ENCODE peak calls at places on chromosomes 16 and 17, in five cellular contexts. Z is uterus, Q is Panc1, V is endothelial cell of umbilical vein, O is transverse colon. B is an unnamed sample.

GRCh38 chr17:2982854-2983636 is 80.4 kb downstream of the OR1D5 start:
- DNase-seq in Z (peak; percentile 88), Q (no peak), V (no peak), O (peak; percentile 60), B (peak; percentile 25)

GRCh38 chr16:85448557-85449194 is 164.4 kb upstream of the GSE1 start:
- DNase-seq in Z (peak; percentile 49), Q (no peak), V (no peak), O (peak; percentile 71), B (peak; percentile 82)

GRCh38 chr16:55021595-55022475 is 91.2 kb downstream of the IRX5 start:
- DNase-seq in Z (no peak), Q (no peak), V (no peak), O (peak; percentile 13), B (no peak)

GRCh38 chr17:74632196-74632540 is 8.6 kb upstream of the CD300E start:
- DNase-seq in Z (no peak), Q (no peak), V (no peak), O (no peak), B (no peak)

GRCh38 chr17:2259769-2260536 is 43.6 kb downstream of the SMG6 start:
- DNase-seq in Z (peak; percentile 46), Q (no peak), V (no peak), O (peak; percentile 64), B (no peak)

GRCh38 chr17:78412403-78412802 is 34.0 kb downstream of the PGS1 start:
- DNase-seq in Z (no peak), Q (no peak), V (no peak), O (no peak), B (no peak)

GRCh38 chr17:39676198-39676819 is 8.1 kb downstream of the PNMT start:
- DNase-seq in Z (no peak), Q (no peak), V (no peak), O (peak; percentile 81), B (no peak)

GRCh38 chr16:86975445-86975844 is 341.7 kb downstream of the C16orf95 start:
- DNase-seq in Z (no peak), Q (no peak), V (peak; percentile 87), O (no peak), B (no peak)

GRCh38 chr17:61504697-61505096 is 52.5 kb downstream of the TBX4 start:
- DNase-seq in Z (no peak), Q (peak; percentile 52), V (peak; percentile 39), O (no peak), B (no peak)

GRCh38 chr17:76050226-76051070 is 21.9 kb downstream of the SRP68 start:
- DNase-seq in Z (no peak), Q (no peak), V (no peak), O (no peak), B (no peak)

GRCh38 chr17:49548506-49549310 is 27.0 kb upstream of the NXPH3 start:
- DNase-seq in Z (no peak), Q (no peak), V (no peak), O (no peak), B (no peak)

GRCh38 chr17:38441429-38442061 is 13.3 kb downstream of the ARHGAP23 start:
- DNase-seq in Z (no peak), Q (no peak), V (no peak), O (no peak), B (no peak)

GRCh38 chr17:72665841-72666518 is 426.5 kb downstream of the SLC39A11 start:
- DNase-seq in Z (no peak), Q (no peak), V (no peak), O (no peak), B (no peak)

GRCh38 chr17:60154616-60155426 is 5.0 kb downstream of the CA4 start:
- DNase-seq in Z (peak; percentile 33), Q (no peak), V (peak; percentile 70), O (no peak), B (peak; percentile 30)

GRCh38 chr17:71338396-71338795 is 782.4 kb upstream of the SOX9 start:
- DNase-seq in Z (no peak), Q (no peak), V (no peak), O (no peak), B (no peak)

GRCh38 chr17:47698749-47699535 is 5.0 kb downstream of the TBKBP1 start:
- DNase-seq in Z (peak; percentile 61), Q (no peak), V (peak; percentile 39), O (peak; percentile 67), B (peak; percentile 64)

GRCh38 chr17:50817142-50817751 is 18.1 kb upstream of the WFIKKN2 start:
- DNase-seq in Z (peak; percentile 38), Q (peak; percentile 7), V (no peak), O (peak; percentile 55), B (no peak)

GRCh38 chr16:4298761-4299522 is 16.9 kb upstream of the GLIS2 start:
- DNase-seq in Z (peak; percentile 81), Q (peak; percentile 76), V (peak; percentile 65), O (peak; percentile 88), B (peak; percentile 57)

GRCh38 chr17:45229681-45230409 is 8.2 kb downstream of the FMNL1 start:
- DNase-seq in Z (no peak), Q (no peak), V (no peak), O (peak; percentile 48), B (peak; percentile 63)

GRCh38 chr17:75266315-75267145 is 4.5 kb downstream of the MIF4GD start:
- DNase-seq in Z (no peak), Q (no peak), V (peak; percentile 37), O (no peak), B (no peak)

GRCh38 chr17:31696184-31696602 is 162.9 kb downstream of the COPRS start:
- DNase-seq in Z (peak; percentile 86), Q (no peak), V (no peak), O (peak; percentile 52), B (peak; percentile 23)

GRCh38 chr17:58525239-58525638 is 10.8 kb upstream of the MTMR4 start:
- DNase-seq in Z (peak; percentile 56), Q (no peak), V (peak; percentile 82), O (peak; percentile 33), B (peak; percentile 13)

GRCh38 chr16:69479806-69480205 is 55.4 kb downstream of the CYB5B start:
- DNase-seq in Z (no peak), Q (no peak), V (no peak), O (no peak), B (no peak)

GRCh38 chr17:8464941-8465340 is 29.3 kb downstream of the NDEL1 start:
- DNase-seq in Z (no peak), Q (no peak), V (no peak), O (no peak), B (no peak)

GRCh38 chr16:27339180-27339579 is 25.4 kb downstream of the IL4R start:
- DNase-seq in Z (no peak), Q (no peak), V (no peak), O (no peak), B (no peak)

GRCh38 chr16:11621920-11622651 is 35.4 kb upstream of the LITAF start:
- DNase-seq in Z (no peak), Q (no peak), V (no peak), O (no peak), B (no peak)

GRCh38 chr17:81285179-81285878 is 9.8 kb downstream of the SLC38A10 start:
- DNase-seq in Z (peak; percentile 54), Q (no peak), V (peak; percentile 64), O (peak; percentile 58), B (peak; percentile 41)

GRCh38 chr17:58630883-58631522 is 60.8 kb downstream of the TEX14 start:
- DNase-seq in Z (no peak), Q (no peak), V (no peak), O (peak; percentile 68), B (no peak)

GRCh38 chr17:78013683-78014467 is 55.4 kb downstream of the TNRC6C start:
- DNase-seq in Z (peak; percentile 50), Q (peak; percentile 33), V (peak; percentile 74), O (peak; percentile 48), B (peak; percentile 26)

GRCh38 chr17:8746501-8747236 is 2.0 kb upstream of the CCDC42 start:
- DNase-seq in Z (no peak), Q (no peak), V (no peak), O (no peak), B (no peak)

GRCh38 chr17:45789874-45790273 is 5.8 kb downstream of the CRHR1 start:
- DNase-seq in Z (no peak), Q (no peak), V (no peak), O (no peak), B (no peak)

GRCh38 chr17:56688151-56688550 is 94.7 kb downstream of the NOG start:
- DNase-seq in Z (no peak), Q (no peak), V (no peak), O (no peak), B (no peak)

GRCh38 chr17:3755335-3756030 is 31.8 kb downstream of the HASPIN start:
- DNase-seq in Z (no peak), Q (no peak), V (no peak), O (no peak), B (peak; percentile 60)

GRCh38 chr17:29078183-29079045 is 35.5 kb downstream of the PIPOX start:
- DNase-seq in Z (no peak), Q (no peak), V (peak; percentile 14), O (no peak), B (no peak)

GRCh38 chr17:29074488-29074887 is 31.5 kb downstream of the PIPOX start:
- DNase-seq in Z (no peak), Q (no peak), V (no peak), O (no peak), B (no peak)

GRCh38 chr17:29077320-29077719 is 34.4 kb downstream of the PIPOX start:
- DNase-seq in Z (no peak), Q (no peak), V (no peak), O (no peak), B (no peak)

GRCh38 chr17:29076722-29077121 is 33.8 kb downstream of the PIPOX start:
- DNase-seq in Z (no peak), Q (no peak), V (no peak), O (no peak), B (no peak)

GRCh38 chr17:29076087-29076486 is 33.1 kb downstream of the PIPOX start:
- DNase-seq in Z (no peak), Q (no peak), V (no peak), O (no peak), B (no peak)
- TF ChIP-seq CTCF in Z (no peak), Q (no peak), V (no peak), O (no peak), B (no peak)

DNA sequence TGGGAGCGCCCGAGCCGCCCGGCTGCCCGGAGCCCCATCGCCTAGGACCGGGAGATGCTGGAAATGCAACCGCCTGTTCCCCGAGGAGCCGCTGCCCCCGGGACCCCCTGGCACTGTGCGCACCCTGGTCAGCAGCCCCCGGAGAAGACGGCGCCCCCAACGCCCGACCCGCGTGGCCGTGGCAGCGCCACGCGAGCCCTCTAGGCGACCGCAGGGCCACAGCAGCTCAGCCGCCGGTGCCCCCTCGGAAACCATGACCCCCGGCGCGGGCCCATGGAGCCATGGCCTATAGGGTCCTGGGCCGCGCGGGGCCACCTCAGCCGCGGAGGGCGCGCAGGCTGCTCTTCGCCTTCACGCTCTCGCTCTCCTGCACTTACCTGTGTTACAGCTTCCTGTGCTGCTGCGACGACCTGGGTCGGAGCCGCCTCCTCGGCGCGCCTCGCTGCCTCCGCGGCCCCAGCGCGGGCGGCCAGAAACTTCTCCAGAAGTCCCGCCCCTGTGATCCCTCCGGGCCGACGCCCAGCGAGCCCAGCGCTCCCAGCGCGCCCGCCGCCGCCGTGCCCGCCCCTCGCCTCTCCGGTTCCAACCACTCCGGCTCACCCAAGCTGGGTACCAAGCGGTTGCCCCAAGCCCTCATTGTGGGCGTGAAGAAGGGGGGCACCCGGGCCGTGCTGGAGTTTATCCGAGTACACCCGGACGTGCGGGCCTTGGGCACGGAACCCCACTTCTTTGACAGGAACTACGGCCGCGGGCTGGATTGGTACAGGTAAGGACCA is 556 bp downstream of the HS3ST2 start:
- DNase-seq in Z (no peak), Q (no peak), V (no peak), O (no peak), B (no peak)
- H3K27ac ChIP-seq in Z (no peak overlapping the region), Q (no peak overlapping the region), V (no peak overlapping the region), O (no peak overlapping the region), B (no peak overlapping the region)

GRCh38 chr16:19683453-19684236 is 34.4 kb downstream of the KNOP1 start:
- DNase-seq in Z (no peak), Q (no peak), V (no peak), O (no peak), B (no peak)
- TF ChIP-seq CTCF in Z (no peak), Q (no peak), V (no peak), O (no peak), B (no peak)

GRCh38 chr16:57133911-57134310 is 41.5 kb downstream of the CPNE2 start:
- DNase-seq in Z (no peak), Q (no peak), V (no peak), O (no peak), B (no peak)
- H3K27ac ChIP-seq in Z (no peak overlapping the region), Q (no peak overlapping the region), V (no peak overlapping the region), O (peak overlapping the region; percentile 87), B (no peak overlapping the region)

B was measured in pancreas.